ENCODE peak calls at places on chromosomes 5 and 9, in four cellular contexts. One of them, this sample, is unnamed.

GRCh38 chr9:114291064-114291474 is 31.8 kb upstream of the ORM1 start:
- DNase-seq in heart left ventricle: peak; percentile 59
- DNase-seq in B cell: peak; percentile 72
- DNase-seq in kidney tubule cell: peak; percentile 73
- DNase-seq in this sample: peak; percentile 91

GRCh38 chr9:86942352-86943222 is 4.7 kb downstream of the GAS1 start:
- DNase-seq in B cell: no peak
- DNase-seq in kidney tubule cell: no peak
- DNase-seq in heart left ventricle: no peak
- DNase-seq in this sample: no peak

GRCh38 chr9:91302831-91303230 is 58.9 kb downstream of the AUH start:
- DNase-seq in heart left ventricle: no peak
- DNase-seq in B cell: no peak
- DNase-seq in kidney tubule cell: peak; percentile 73
- DNase-seq in this sample: no peak

GRCh38 chr5:32004404-32004803 is 169.7 kb downstream of the GOLPH3 start:
- DNase-seq in B cell: no peak
- DNase-seq in kidney tubule cell: no peak
- DNase-seq in heart left ventricle: no peak
- DNase-seq in this sample: peak; percentile 56

GRCh38 chr9:134343637-134344036 is 17.4 kb downstream of the RXRA start:
- DNase-seq in B cell: no peak
- DNase-seq in heart left ventricle: no peak
- DNase-seq in kidney tubule cell: no peak
- DNase-seq in this sample: no peak

GRCh38 chr5:52989025-52989780 is at the start of gene ITGA2:
- DNase-seq in heart left ventricle: peak; percentile 44
- DNase-seq in kidney tubule cell: peak; percentile 83
- DNase-seq in B cell: peak; percentile 11
- DNase-seq in this sample: peak; percentile 84

GRCh38 chr5:108516771-108517170 is 134.9 kb upstream of the FBXL17 start:
- DNase-seq in B cell: no peak
- DNase-seq in heart left ventricle: no peak
- DNase-seq in kidney tubule cell: no peak
- DNase-seq in this sample: no peak

GRCh38 chr5:158022393-158022792 is 163.4 kb upstream of the CLINT1 start:
- DNase-seq in B cell: no peak
- DNase-seq in kidney tubule cell: no peak
- DNase-seq in heart left ventricle: no peak
- DNase-seq in this sample: no peak

GRCh38 chr9:126722922-126723806 is 81.7 kb upstream of the ZBTB43 start:
- DNase-seq in B cell: peak; percentile 84
- DNase-seq in heart left ventricle: peak; percentile 47
- DNase-seq in kidney tubule cell: peak; percentile 61
- DNase-seq in this sample: peak; percentile 94

GRCh38 chr9:77933019-77933418 is 98.6 kb downstream of the GNAQ start:
- DNase-seq in heart left ventricle: no peak
- DNase-seq in B cell: no peak
- DNase-seq in kidney tubule cell: peak; percentile 45
- DNase-seq in this sample: no peak

GRCh38 chr9:32738501-32739172 is 44.7 kb upstream of the TMEM215 start:
- DNase-seq in heart left ventricle: no peak
- DNase-seq in B cell: no peak
- DNase-seq in kidney tubule cell: peak; percentile 49
- DNase-seq in this sample: no peak

GRCh38 chr5:79456890-79457583 is 56.9 kb downstream of the HOMER1 start:
- DNase-seq in kidney tubule cell: no peak
- DNase-seq in heart left ventricle: no peak
- DNase-seq in B cell: no peak
- DNase-seq in this sample: no peak

GRCh38 chr5:135340568-135340967 is 58.5 kb downstream of the MACROH2A1 start:
- DNase-seq in kidney tubule cell: no peak
- DNase-seq in B cell: no peak
- DNase-seq in heart left ventricle: no peak
- DNase-seq in this sample: no peak

GRCh38 chr5:56305551-56305950 is 72.4 kb upstream of the ANKRD55 start:
- DNase-seq in heart left ventricle: no peak
- DNase-seq in kidney tubule cell: peak; percentile 19
- DNase-seq in B cell: no peak
- DNase-seq in this sample: no peak

GRCh38 chr9:131593936-131594665 is 48.8 kb downstream of the PRRT1B start:
- DNase-seq in B cell: no peak
- DNase-seq in kidney tubule cell: no peak
- DNase-seq in heart left ventricle: no peak
- DNase-seq in this sample: no peak

GRCh38 chr9:34995288-34996060 is 5.9 kb downstream of the DNAJB5 start:
- DNase-seq in kidney tubule cell: peak; percentile 4
- DNase-seq in heart left ventricle: peak; percentile 45
- DNase-seq in B cell: no peak
- DNase-seq in this sample: no peak

GRCh38 chr9:78598120-78598519 is 301.2 kb downstream of the PSAT1 start:
- DNase-seq in B cell: no peak
- DNase-seq in heart left ventricle: no peak
- DNase-seq in kidney tubule cell: no peak
- DNase-seq in this sample: no peak

GRCh38 chr9:104831681-104832080 is 67.8 kb downstream of the NIPSNAP3B start:
- DNase-seq in kidney tubule cell: peak; percentile 25
- DNase-seq in heart left ventricle: no peak
- DNase-seq in B cell: no peak
- DNase-seq in this sample: no peak

GRCh38 chr9:110700953-110701352 is 32.4 kb downstream of the MUSK start:
- DNase-seq in heart left ventricle: no peak
- DNase-seq in kidney tubule cell: peak; percentile 3
- DNase-seq in B cell: no peak
- DNase-seq in this sample: no peak